ENCODE peak calls at places on chromosomes 3 and 15, in nine cellular contexts. X is COLO829; T is neural crest cell; G is KBM-7; B is Calu3; R is mesendoderm; Q is NCI-H2081; K is progenitor cell of endocrine pancreas; U is activated T-cell treated with anti-CD3 and anti-CD28 coated beads, Interleukin-2, amount 50 U/mL, for 24 hours. S is an unnamed sample.

GRCh38 chr3:9669720-9670432 is 20.6 kb downstream of the MTMR14 start:
- DNase-seq in K (no peak), U (no peak), G (no peak), T (no peak), Q (no peak), X (no peak), R (no peak), B (no peak), S (no peak)

GRCh38 chr15:42107483-42107882 is 13.1 kb upstream of the PLA2G4D start:
- DNase-seq in R (no peak), K (no peak), X (peak), U (peak), B (peak), T (no peak), Q (peak), G (no peak), S (no peak)

GRCh38 chr15:78810377-78811123 is 714 bp downstream of the ADAMTS7 start:
- DNase-seq in X (no peak), Q (no peak), T (peak), R (peak), B (peak), U (peak), G (peak), K (peak), S (peak)

GRCh38 chr3:124887177-124887995 is at the start of gene ITGB5:
- DNase-seq in B (peak), X (no peak), G (peak), U (peak), K (peak), Q (peak), T (peak), R (peak), S (peak)

GRCh38 chr3:35664460-35664919 is 25.2 kb downstream of the ARPP21 start:
- DNase-seq in T (no peak), G (peak), U (no peak), B (no peak), X (no peak), K (no peak), R (peak), Q (peak), S (peak)

GRCh38 chr15:42640103-42640502 is 64.7 kb downstream of the STARD9 start:
- DNase-seq in T (no peak), X (no peak), R (no peak), Q (no peak), K (no peak), G (no peak), U (no peak), B (no peak), S (no peak)

GRCh38 chr3:47583320-47584075 is 4.8 kb upstream of the CSPG5 start:
- DNase-seq in X (no peak), T (no peak), B (no peak), U (no peak), K (no peak), G (no peak), Q (no peak), R (no peak), S (no peak)

GRCh38 chr3:195020921-195021320 is 250.0 kb downstream of the XXYLT1 start:
- DNase-seq in X (no peak), B (no peak), Q (no peak), K (no peak), U (no peak), G (no peak), T (no peak), R (no peak), S (no peak)

GRCh38 chr15:51908312-51908711 is 63.3 kb downstream of the LEO1 start:
- DNase-seq in T (no peak), G (no peak), K (no peak), B (no peak), X (peak), U (no peak), R (no peak), Q (no peak), S (no peak)

GRCh38 chr3:97388774-97389173 is 375.8 kb upstream of the ARL6 start:
- DNase-seq in Q (no peak), K (no peak), B (no peak), T (no peak), X (no peak), R (no peak), G (no peak), U (no peak), S (no peak)

GRCh38 chr3:158531334-158531733 is 39.7 kb upstream of the MLF1 start:
- DNase-seq in Q (no peak), X (no peak), R (no peak), K (no peak), G (no peak), B (peak), T (no peak), U (no peak), S (peak)

GRCh38 chr3:16528581-16528993 is 15.1 kb upstream of the RFTN1 start:
- DNase-seq in Q (no peak), G (no peak), T (no peak), B (no peak), X (no peak), U (no peak), K (no peak), R (no peak), S (no peak)

GRCh38 chr15:66291816-66292215 is 1.6 kb upstream of the DIS3L start:
- DNase-seq in B (no peak), G (no peak), Q (no peak), K (no peak), R (peak), T (no peak), U (no peak), X (no peak), S (no peak)

GRCh38 chr3:79368403-79368802 is 399.4 kb downstream of the ROBO1 start:
- DNase-seq in G (no peak), T (no peak), U (no peak), R (peak), K (no peak), Q (no peak), B (no peak), X (no peak), S (no peak)

GRCh38 chr3:78708565-78709073 is 1059.2 kb downstream of the ROBO1 start:
- DNase-seq in G (no peak), T (no peak), X (no peak), B (no peak), Q (no peak), U (no peak), R (no peak), K (no peak), S (no peak)

GRCh38 chr3:4976109-4976508 is 3.1 kb upstream of the BHLHE40 start:
- DNase-seq in T (peak), K (no peak), Q (no peak), U (peak), X (no peak), R (peak), B (peak), G (peak), S (peak)

GRCh38 chr3:52014613-52015012 is 18.9 kb upstream of the RPL29 start:
- DNase-seq in U (no peak), Q (no peak), G (peak), K (no peak), T (peak), X (no peak), B (no peak), R (peak), S (no peak)

GRCh38 chr3:48563382-48563918 is at the start of gene UCN2:
- DNase-seq in K (no peak), X (no peak), U (no peak), G (no peak), Q (no peak), B (no peak), R (no peak), T (no peak), S (peak)

GRCh38 chr15:74322558-74323180 is 44.8 kb downstream of the CYP11A1 start:
- DNase-seq in X (peak), K (peak), R (peak), G (peak), Q (peak), T (peak), U (peak), B (peak), S (peak)

GRCh38 chr15:22995786-22996185 is 15.6 kb upstream of the CYFIP1 start:
- DNase-seq in R (no peak), X (no peak), Q (no peak), T (no peak), B (no peak), G (no peak), K (no peak), U (no peak), S (no peak)

GRCh38 chr15:80514071-80514780 is 110.0 kb downstream of the ARNT2 start:
- DNase-seq in T (no peak), B (no peak), X (no peak), Q (no peak), G (no peak), K (no peak), U (no peak), R (no peak), S (no peak)

GRCh38 chr3:43522702-43523362 is 99.0 kb downstream of the ANO10 start:
- DNase-seq in T (no peak), X (no peak), U (no peak), G (no peak), B (no peak), K (no peak), Q (no peak), R (no peak), S (no peak)

GRCh38 chr15:70104227-70104626 is 6.5 kb upstream of the TLE3 start:
- DNase-seq in R (no peak), U (no peak), X (no peak), G (no peak), T (no peak), Q (no peak), B (no peak), K (no peak), S (no peak)

GRCh38 chr15:71784719-71785118 is 25.6 kb upstream of the NR2E3 start:
- DNase-seq in Q (no peak), T (no peak), G (no peak), B (peak), K (no peak), X (no peak), U (peak), R (peak), S (no peak)

GRCh38 chr3:142210144-142210543 is 15.2 kb downstream of the GK5 start:
- DNase-seq in K (no peak), Q (no peak), T (no peak), R (no peak), B (no peak), X (no peak), G (no peak), U (no peak), S (no peak)

GRCh38 chr3:101898752-101899169 is 49.4 kb downstream of the NFKBIZ start:
- DNase-seq in R (no peak), X (no peak), G (peak), T (no peak), K (no peak), Q (no peak), U (no peak), B (no peak), S (no peak)

GRCh38 chr3:181568248-181568647 is 143.5 kb upstream of the SOX2 start:
- DNase-seq in T (no peak), B (no peak), K (no peak), Q (no peak), U (no peak), G (no peak), X (no peak), R (no peak), S (no peak)

GRCh38 chr15:64017082-64017588 is 29.1 kb downstream of the DAPK2 start:
- DNase-seq in B (peak), T (no peak), G (no peak), X (no peak), Q (no peak), K (no peak), U (no peak), R (no peak), S (no peak)